ENCODE peak calls at places on chromosomes 12 and 14, in five cellular contexts. Y is activated naive CD4-positive, alpha-beta T cell treated with anti-CD3 and anti-CD28 coated beads, Interleukin-2, amount 50 U/mL, for 72 hours; D is RPMI7951; O is HCT116; W is NCI-H1092. Z is an unnamed sample.

GRCh38 chr12:25959069-25959961 is 833 bp downstream of the RASSF8 start:
- DNase-seq in Y (no peak), O (no peak), D (peak; percentile 72), W (no peak), Z (peak; percentile 40)

GRCh38 chr14:60348211-60348610 is 99.2 kb downstream of the PPM1A start:
- DNase-seq in O (no peak), W (no peak), D (no peak), Y (no peak), Z (no peak)

GRCh38 chr14:84825481-84825880 is 704.5 kb upstream of the FLRT2 start:
- DNase-seq in D (peak; percentile 13), Y (no peak), O (no peak), W (no peak), Z (no peak)

GRCh38 chr12:120820885-120821510 is 83.2 kb downstream of the SPPL3 start:
- DNase-seq in Y (no peak), O (no peak), D (no peak), W (no peak), Z (no peak)

GRCh38 chr14:58708004-58708403 is 70.2 kb downstream of the DACT1 start:
- DNase-seq in Y (no peak), W (no peak), O (no peak), D (no peak), Z (no peak)

GRCh38 chr14:101499513-101499912 is 61.8 kb upstream of the DIO3 start:
- DNase-seq in W (no peak), Y (peak; percentile 21), D (no peak), O (no peak), Z (no peak)

GRCh38 chr14:55129428-55130193 is 559 bp downstream of the LGALS3 start:
- DNase-seq in O (no peak), W (no peak), D (peak; percentile 68), Y (no peak), Z (peak; percentile 75)

GRCh38 chr14:60514378-60515243 is 5.7 kb downstream of the SIX6 start:
- DNase-seq in D (peak; percentile 15), Y (no peak), O (no peak), W (peak; percentile 91), Z (peak; percentile 56)

GRCh38 chr12:84814664-84815245 is 97.8 kb downstream of the SLC6A15 start:
- DNase-seq in O (no peak), Y (no peak), D (peak; percentile 18), W (no peak), Z (no peak)

GRCh38 chr12:1552978-1553471 is 41.4 kb downstream of the FBXL14 start:
- DNase-seq in Y (no peak), D (peak; percentile 79), O (no peak), W (no peak), Z (no peak)

GRCh38 chr12:14948672-14949071 is 10.3 kb upstream of the ERP27 start:
- DNase-seq in W (no peak), Y (no peak), D (peak; percentile 90), O (no peak), Z (peak; percentile 70)

GRCh38 chr12:73892181-73892580 is 645.5 kb upstream of the ATXN7L3B start:
- DNase-seq in W (no peak), O (no peak), Y (no peak), D (no peak), Z (no peak)

GRCh38 chr14:52325126-52325525 is 11.0 kb downstream of the PTGER2 start:
- DNase-seq in D (peak; percentile 65), W (no peak), Y (no peak), O (no peak), Z (peak; percentile 72)